ENCODE peak calls at places on chromosomes 5 and 9, in nine cellular contexts. One of them, this sample, is unnamed.

GRCh38 chr9:38338359-38339014 is 54.0 kb upstream of the ALDH1B1 start:
- DNase-seq in right cardiac atrium: no peak
- DNase-seq in Jurkat, Clone E6-1: no peak
- DNase-seq in activated naive CD8-positive, alpha-beta T cell treated with anti-CD3 and anti-CD28 coated beads, Interleukin-2, amount 50 U/mL, for 24 hours: no peak
- DNase-seq in NCI-H82: peak
- DNase-seq in A172: no peak
- DNase-seq in epithelial cell of esophagus: no peak
- DNase-seq in stromal cell of bone marrow: no peak
- DNase-seq in ovary: no peak
- DNase-seq in this sample: no peak

GRCh38 chr5:50655810-50656205 is 10.6 kb upstream of the PARP8 start:
- DNase-seq in right cardiac atrium: no peak
- DNase-seq in Jurkat, Clone E6-1: no peak
- DNase-seq in activated naive CD8-positive, alpha-beta T cell treated with anti-CD3 and anti-CD28 coated beads, Interleukin-2, amount 50 U/mL, for 24 hours: no peak
- DNase-seq in NCI-H82: no peak
- DNase-seq in A172: no peak
- DNase-seq in epithelial cell of esophagus: peak
- DNase-seq in stromal cell of bone marrow: no peak
- DNase-seq in ovary: no peak
- DNase-seq in this sample: no peak

GRCh38 chr5:13477118-13477737 is 467.3 kb downstream of the DNAH5 start:
- DNase-seq in right cardiac atrium: no peak
- DNase-seq in Jurkat, Clone E6-1: no peak
- DNase-seq in activated naive CD8-positive, alpha-beta T cell treated with anti-CD3 and anti-CD28 coated beads, Interleukin-2, amount 50 U/mL, for 24 hours: no peak
- DNase-seq in NCI-H82: no peak
- DNase-seq in A172: peak
- DNase-seq in epithelial cell of esophagus: peak
- DNase-seq in stromal cell of bone marrow: peak
- DNase-seq in ovary: no peak
- DNase-seq in this sample: no peak

GRCh38 chr9:34866614-34867013 is 91.5 kb upstream of the PHF24 start:
- DNase-seq in right cardiac atrium: no peak
- DNase-seq in Jurkat, Clone E6-1: no peak
- DNase-seq in activated naive CD8-positive, alpha-beta T cell treated with anti-CD3 and anti-CD28 coated beads, Interleukin-2, amount 50 U/mL, for 24 hours: no peak
- DNase-seq in NCI-H82: no peak
- DNase-seq in A172: no peak
- DNase-seq in epithelial cell of esophagus: no peak
- DNase-seq in stromal cell of bone marrow: no peak
- DNase-seq in ovary: no peak
- DNase-seq in this sample: no peak

GRCh38 chr5:62066878-62067277 is 239.1 kb upstream of the KIF2A start:
- DNase-seq in right cardiac atrium: no peak
- DNase-seq in Jurkat, Clone E6-1: no peak
- DNase-seq in activated naive CD8-positive, alpha-beta T cell treated with anti-CD3 and anti-CD28 coated beads, Interleukin-2, amount 50 U/mL, for 24 hours: no peak
- DNase-seq in NCI-H82: no peak
- DNase-seq in A172: no peak
- DNase-seq in epithelial cell of esophagus: no peak
- DNase-seq in stromal cell of bone marrow: no peak
- DNase-seq in ovary: no peak
- DNase-seq in this sample: no peak

GRCh38 chr5:96761618-96762017 is 46.1 kb downstream of the ERAP1 start:
- DNase-seq in right cardiac atrium: no peak
- DNase-seq in Jurkat, Clone E6-1: no peak
- DNase-seq in activated naive CD8-positive, alpha-beta T cell treated with anti-CD3 and anti-CD28 coated beads, Interleukin-2, amount 50 U/mL, for 24 hours: no peak
- DNase-seq in NCI-H82: no peak
- DNase-seq in A172: no peak
- DNase-seq in epithelial cell of esophagus: no peak
- DNase-seq in stromal cell of bone marrow: no peak
- DNase-seq in ovary: no peak
- DNase-seq in this sample: no peak

GRCh38 chr5:57822651-57823050 is 340.0 kb upstream of the ACTBL2 start:
- DNase-seq in right cardiac atrium: no peak
- DNase-seq in Jurkat, Clone E6-1: no peak
- DNase-seq in activated naive CD8-positive, alpha-beta T cell treated with anti-CD3 and anti-CD28 coated beads, Interleukin-2, amount 50 U/mL, for 24 hours: no peak
- DNase-seq in NCI-H82: no peak
- DNase-seq in A172: no peak
- DNase-seq in epithelial cell of esophagus: no peak
- DNase-seq in stromal cell of bone marrow: no peak
- DNase-seq in ovary: no peak
- DNase-seq in this sample: no peak

GRCh38 chr9:78971505-78971904 is 600.3 kb upstream of the TLE4 start:
- DNase-seq in right cardiac atrium: no peak
- DNase-seq in Jurkat, Clone E6-1: no peak
- DNase-seq in activated naive CD8-positive, alpha-beta T cell treated with anti-CD3 and anti-CD28 coated beads, Interleukin-2, amount 50 U/mL, for 24 hours: no peak
- DNase-seq in NCI-H82: peak
- DNase-seq in A172: peak
- DNase-seq in epithelial cell of esophagus: no peak
- DNase-seq in stromal cell of bone marrow: no peak
- DNase-seq in ovary: no peak
- DNase-seq in this sample: no peak

GRCh38 chr5:138603521-138603920 is 28.3 kb upstream of the HSPA9 start:
- DNase-seq in right cardiac atrium: no peak
- DNase-seq in Jurkat, Clone E6-1: no peak
- DNase-seq in activated naive CD8-positive, alpha-beta T cell treated with anti-CD3 and anti-CD28 coated beads, Interleukin-2, amount 50 U/mL, for 24 hours: peak
- DNase-seq in NCI-H82: no peak
- DNase-seq in A172: no peak
- DNase-seq in epithelial cell of esophagus: peak
- DNase-seq in stromal cell of bone marrow: no peak
- DNase-seq in ovary: no peak
- DNase-seq in this sample: no peak

GRCh38 chr5:156582193-156582598 is 255.2 kb downstream of the SGCD start:
- DNase-seq in right cardiac atrium: no peak
- DNase-seq in Jurkat, Clone E6-1: no peak
- DNase-seq in activated naive CD8-positive, alpha-beta T cell treated with anti-CD3 and anti-CD28 coated beads, Interleukin-2, amount 50 U/mL, for 24 hours: no peak
- DNase-seq in NCI-H82: no peak
- DNase-seq in A172: no peak
- DNase-seq in epithelial cell of esophagus: no peak
- DNase-seq in stromal cell of bone marrow: no peak
- DNase-seq in ovary: no peak
- DNase-seq in this sample: no peak

GRCh38 chr5:137075163-137075970 is 423.8 kb downstream of the SPOCK1 start:
- DNase-seq in right cardiac atrium: peak
- DNase-seq in Jurkat, Clone E6-1: peak
- DNase-seq in activated naive CD8-positive, alpha-beta T cell treated with anti-CD3 and anti-CD28 coated beads, Interleukin-2, amount 50 U/mL, for 24 hours: peak
- DNase-seq in NCI-H82: peak
- DNase-seq in A172: peak
- DNase-seq in epithelial cell of esophagus: peak
- DNase-seq in stromal cell of bone marrow: no peak
- DNase-seq in ovary: no peak
- DNase-seq in this sample: no peak

GRCh38 chr9:12847591-12847990 is 72.8 kb downstream of the LURAP1L start:
- DNase-seq in right cardiac atrium: no peak
- DNase-seq in Jurkat, Clone E6-1: no peak
- DNase-seq in activated naive CD8-positive, alpha-beta T cell treated with anti-CD3 and anti-CD28 coated beads, Interleukin-2, amount 50 U/mL, for 24 hours: no peak
- DNase-seq in NCI-H82: no peak
- DNase-seq in A172: no peak
- DNase-seq in epithelial cell of esophagus: no peak
- DNase-seq in stromal cell of bone marrow: no peak
- DNase-seq in ovary: no peak
- DNase-seq in this sample: no peak

GRCh38 chr9:114791736-114792135 is 14.1 kb downstream of the TNFSF15 start:
- DNase-seq in right cardiac atrium: no peak
- DNase-seq in Jurkat, Clone E6-1: no peak
- DNase-seq in activated naive CD8-positive, alpha-beta T cell treated with anti-CD3 and anti-CD28 coated beads, Interleukin-2, amount 50 U/mL, for 24 hours: no peak
- DNase-seq in NCI-H82: no peak
- DNase-seq in A172: no peak
- DNase-seq in epithelial cell of esophagus: no peak
- DNase-seq in stromal cell of bone marrow: no peak
- DNase-seq in ovary: no peak
- DNase-seq in this sample: no peak

GRCh38 chr9:36793277-36793676 is 220.6 kb downstream of the MELK start:
- DNase-seq in right cardiac atrium: no peak
- DNase-seq in Jurkat, Clone E6-1: no peak
- DNase-seq in activated naive CD8-positive, alpha-beta T cell treated with anti-CD3 and anti-CD28 coated beads, Interleukin-2, amount 50 U/mL, for 24 hours: peak
- DNase-seq in NCI-H82: no peak
- DNase-seq in A172: no peak
- DNase-seq in epithelial cell of esophagus: no peak
- DNase-seq in stromal cell of bone marrow: no peak
- DNase-seq in ovary: no peak
- DNase-seq in this sample: no peak

GRCh38 chr9:70488098-70488792 is 73.8 kb upstream of the KLF9 start:
- DNase-seq in right cardiac atrium: no peak
- DNase-seq in Jurkat, Clone E6-1: no peak
- DNase-seq in activated naive CD8-positive, alpha-beta T cell treated with anti-CD3 and anti-CD28 coated beads, Interleukin-2, amount 50 U/mL, for 24 hours: no peak
- DNase-seq in NCI-H82: no peak
- DNase-seq in A172: no peak
- DNase-seq in epithelial cell of esophagus: no peak
- DNase-seq in stromal cell of bone marrow: no peak
- DNase-seq in ovary: no peak
- DNase-seq in this sample: no peak

GRCh38 chr5:40674661-40675235 is 5.0 kb upstream of the PTGER4 start:
- DNase-seq in right cardiac atrium: no peak
- DNase-seq in Jurkat, Clone E6-1: no peak
- DNase-seq in activated naive CD8-positive, alpha-beta T cell treated with anti-CD3 and anti-CD28 coated beads, Interleukin-2, amount 50 U/mL, for 24 hours: no peak
- DNase-seq in NCI-H82: no peak
- DNase-seq in A172: no peak
- DNase-seq in epithelial cell of esophagus: peak
- DNase-seq in stromal cell of bone marrow: no peak
- DNase-seq in ovary: no peak
- DNase-seq in this sample: no peak

GRCh38 chr9:79988126-79988525 is 416.4 kb downstream of the TLE4 start:
- DNase-seq in right cardiac atrium: no peak
- DNase-seq in Jurkat, Clone E6-1: no peak
- DNase-seq in activated naive CD8-positive, alpha-beta T cell treated with anti-CD3 and anti-CD28 coated beads, Interleukin-2, amount 50 U/mL, for 24 hours: no peak
- DNase-seq in NCI-H82: no peak
- DNase-seq in A172: no peak
- DNase-seq in epithelial cell of esophagus: no peak
- DNase-seq in stromal cell of bone marrow: no peak
- DNase-seq in ovary: no peak
- DNase-seq in this sample: no peak

GRCh38 chr9:74497750-74498615 is 848 bp downstream of the RORB start:
- DNase-seq in right cardiac atrium: peak
- DNase-seq in Jurkat, Clone E6-1: no peak
- DNase-seq in activated naive CD8-positive, alpha-beta T cell treated with anti-CD3 and anti-CD28 coated beads, Interleukin-2, amount 50 U/mL, for 24 hours: peak
- DNase-seq in NCI-H82: peak
- DNase-seq in A172: no peak
- DNase-seq in epithelial cell of esophagus: peak
- DNase-seq in stromal cell of bone marrow: no peak
- DNase-seq in ovary: no peak
- DNase-seq in this sample: no peak

GRCh38 chr5:67732471-67732870 is 483.1 kb upstream of the PIK3R1 start:
- DNase-seq in right cardiac atrium: no peak
- DNase-seq in Jurkat, Clone E6-1: no peak
- DNase-seq in activated naive CD8-positive, alpha-beta T cell treated with anti-CD3 and anti-CD28 coated beads, Interleukin-2, amount 50 U/mL, for 24 hours: no peak
- DNase-seq in NCI-H82: no peak
- DNase-seq in A172: no peak
- DNase-seq in epithelial cell of esophagus: no peak
- DNase-seq in stromal cell of bone marrow: no peak
- DNase-seq in ovary: no peak
- DNase-seq in this sample: no peak